ENCODE peak calls at places on chromosomes 5 and 9, in seven cellular contexts. W, E, I, F, B, L and U are unnamed samples.

GRCh38 chr5:107486489-107486888 is 184.2 kb downstream of the EFNA5 start:
- DNase-seq in W (no peak), E (no peak), I (peak), F (peak), B (no peak), L (no peak), U (no peak)

GRCh38 chr5:162593881-162594280 is 526.3 kb downstream of the GABRG2 start:
- DNase-seq in W (no peak), E (no peak), I (no peak), F (no peak), B (no peak), L (no peak), U (peak)

GRCh38 chr9:70080481-70081119 is 37.0 kb downstream of the MAMDC2 start:
- DNase-seq in W (peak), E (peak), I (no peak), F (no peak), B (peak), L (no peak), U (peak)

GRCh38 chr5:34531736-34532135 is 124.4 kb upstream of the RAI14 start:
- DNase-seq in W (no peak), E (no peak), I (no peak), F (no peak), B (no peak), L (no peak), U (no peak)

GRCh38 chr9:81074261-81074660 is 615.1 kb downstream of the TLE1 start:
- DNase-seq in W (no peak), E (no peak), I (no peak), F (no peak), B (no peak), L (no peak), U (no peak)

GRCh38 chr9:68999393-69000105 is 14.4 kb downstream of the PRKACG start:
- DNase-seq in W (peak), E (no peak), I (peak), F (no peak), B (peak), L (peak), U (peak)

GRCh38 chr9:18673179-18673578 is 199.2 kb downstream of the ADAMTSL1 start:
- DNase-seq in W (no peak), E (no peak), I (no peak), F (no peak), B (no peak), L (no peak), U (no peak)

GRCh38 chr5:173497685-173498084 is 118.8 kb downstream of the BOD1 start:
- DNase-seq in W (no peak), E (no peak), I (no peak), F (no peak), B (no peak), L (no peak), U (no peak)

GRCh38 chr9:89515416-89515815 is 17.5 kb upstream of the SEMA4D start:
- DNase-seq in W (no peak), E (no peak), I (no peak), F (no peak), B (no peak), L (no peak), U (no peak)

GRCh38 chr5:78627175-78627574 is 21.4 kb downstream of the LHFPL2 start:
- DNase-seq in W (peak), E (no peak), I (no peak), F (no peak), B (peak), L (no peak), U (no peak)

GRCh38 chr9:131068076-131068816 is 28.1 kb upstream of the AIF1L start:
- DNase-seq in W (no peak), E (no peak), I (no peak), F (no peak), B (no peak), L (no peak), U (no peak)

GRCh38 chr5:179417696-179418095 is 72.4 kb upstream of the ADAMTS2 start:
- DNase-seq in W (no peak), E (no peak), I (no peak), F (no peak), B (no peak), L (no peak), U (no peak)

GRCh38 chr9:92947268-92948031 is at the start of gene FGD3:
- DNase-seq in W (no peak), E (no peak), I (no peak), F (no peak), B (no peak), L (peak), U (no peak)

GRCh38 chr9:116288658-116289057 is 135.1 kb downstream of the PAPPA start:
- DNase-seq in W (no peak), E (no peak), I (no peak), F (no peak), B (peak), L (no peak), U (no peak)

GRCh38 chr9:93900436-93900819 is 54.7 kb downstream of the BARX1 start:
- DNase-seq in W (no peak), E (no peak), I (no peak), F (no peak), B (no peak), L (no peak), U (no peak)

GRCh38 chr5:56958595-56958994 is 6.7 kb upstream of the MIER3 start:
- DNase-seq in W (no peak), E (no peak), I (no peak), F (no peak), B (no peak), L (no peak), U (no peak)

GRCh38 chr5:180598316-180598701 is 7.0 kb upstream of the SCGB3A1 start:
- DNase-seq in W (no peak), E (peak), I (no peak), F (no peak), B (no peak), L (no peak), U (no peak)

GRCh38 chr9:5582835-5583195 is 46.1 kb upstream of the RIC1 start:
- DNase-seq in W (peak), E (peak), I (peak), F (no peak), B (peak), L (peak), U (no peak)

GRCh38 chr5:44387391-44387790 is 1.8 kb downstream of the FGF10 start:
- DNase-seq in W (no peak), E (no peak), I (no peak), F (no peak), B (no peak), L (no peak), U (no peak)

GRCh38 chr9:129071526-129072131 is 9.3 kb upstream of the DOLPP1 start:
- DNase-seq in W (no peak), E (no peak), I (peak), F (no peak), B (no peak), L (peak), U (no peak)

GRCh38 chr5:129135633-129136032 is 41.1 kb downstream of the ISOC1 start:
- DNase-seq in W (no peak), E (no peak), I (no peak), F (no peak), B (no peak), L (no peak), U (no peak)